ENCODE peak calls at places on chromosomes 13 and 19, in five cellular contexts. D, C, U, N and K are unnamed samples.

GRCh38 chr19:9917322-9917721 is 19.0 kb downstream of the OLFM2 start:
- DNase-seq in D (no peak), C (peak; percentile 16), U (peak; percentile 30), N (no peak), K (no peak)

GRCh38 chr13:73751290-73751689 is 382.9 kb downstream of the KLF12 start:
- DNase-seq in D (no peak), C (no peak), U (no peak), N (no peak), K (no peak)

GRCh38 chr19:1469936-1470863 is 8.8 kb downstream of the C19orf25 start:
- DNase-seq in D (peak; percentile 39), C (no peak), U (peak; percentile 88), N (peak; percentile 56), K (peak; percentile 58)

GRCh38 chr13:24217601-24218281 is 57.2 kb downstream of the SPATA13 start:
- DNase-seq in D (no peak), C (peak; percentile 75), U (no peak), N (no peak), K (no peak)

GRCh38 chr13:85601526-85601925 is 197.7 kb downstream of the SLITRK6 start:
- DNase-seq in D (no peak), C (no peak), U (no peak), N (no peak), K (no peak)

GRCh38 chr13:113898391-113898790 is 34.5 kb upstream of the GAS6 start:
- DNase-seq in D (no peak), C (no peak), U (no peak), N (no peak), K (no peak)

GRCh38 chr19:35959040-35959967 is 23.1 kb downstream of the LRFN3 start:
- DNase-seq in D (peak; percentile 69), C (peak; percentile 45), U (no peak), N (peak; percentile 83), K (peak; percentile 45)

GRCh38 chr19:17026041-17026658 is 460 bp downstream of the CPAMD8 start:
- DNase-seq in D (no peak), C (no peak), U (no peak), N (no peak), K (peak; percentile 31)

GRCh38 chr13:106391271-106391670 is 144.2 kb downstream of the EFNB2 start:
- DNase-seq in D (no peak), C (no peak), U (no peak), N (no peak), K (no peak)

GRCh38 chr13:33153421-33154381 is 131.9 kb downstream of the STARD13 start:
- DNase-seq in D (no peak), C (no peak), U (no peak), N (no peak), K (no peak)

GRCh38 chr19:4373601-4374441 is 26.5 kb downstream of the SH3GL1 start:
- DNase-seq in D (no peak), C (no peak), U (no peak), N (no peak), K (no peak)

GRCh38 chr19:46202872-46203860 is 26.4 kb upstream of the IGFL1 start:
- DNase-seq in D (no peak), C (no peak), U (no peak), N (no peak), K (no peak)

GRCh38 chr19:8615813-8616596 is 5.5 kb upstream of the ADAMTS10 start:
- DNase-seq in D (no peak), C (peak; percentile 42), U (peak; percentile 63), N (peak; percentile 51), K (no peak)

GRCh38 chr19:16040642-16041041 is 35.7 kb upstream of the TPM4 start:
- DNase-seq in D (no peak), C (no peak), U (no peak), N (no peak), K (no peak)

GRCh38 chr19:2446390-2446789 is 10.4 kb downstream of the LMNB2 start:
- DNase-seq in D (no peak), C (no peak), U (peak; percentile 92), N (no peak), K (peak; percentile 66)

GRCh38 chr19:46992699-46993535 is 26.7 kb upstream of the NPAS1 start:
- DNase-seq in D (no peak), C (no peak), U (no peak), N (no peak), K (no peak)

GRCh38 chr13:32409561-32410440 is 18.1 kb downstream of the N4BP2L1 start:
- DNase-seq in D (no peak), C (no peak), U (no peak), N (no peak), K (no peak)

GRCh38 chr13:95275322-95276118 is 25.7 kb downstream of the ABCC4 start:
- DNase-seq in D (no peak), C (no peak), U (no peak), N (no peak), K (no peak)

GRCh38 chr13:51524846-51525566 is 59.3 kb upstream of the WDFY2 start:
- DNase-seq in D (no peak), C (no peak), U (no peak), N (no peak), K (no peak)